ENCODE peak calls at places on chromosome 9, in five cellular contexts. One of them, this sample, is unnamed.

GRCh38 chr9:127308559-127309429 is 44.2 kb downstream of the GARNL3 start:
- DNase-seq in A549: no peak
- DNase-seq in SK-N-SH: peak; percentile 42
- DNase-seq in WTC11: no peak
- DNase-seq in K562: no peak
- DNase-seq in this sample: peak; percentile 54

GRCh38 chr9:69279084-69279729 is 45.8 kb upstream of the ENTREP1 start:
- DNase-seq in A549: no peak
- DNase-seq in SK-N-SH: no peak
- DNase-seq in WTC11: no peak
- DNase-seq in K562: no peak
- DNase-seq in this sample: no peak

GRCh38 chr9:136572003-136572595 is 26.3 kb upstream of the NOTCH1 start:
- DNase-seq in A549: peak; percentile 55
- DNase-seq in SK-N-SH: no peak
- DNase-seq in WTC11: peak; percentile 93
- DNase-seq in K562: no peak
- DNase-seq in this sample: no peak

GRCh38 chr9:103037508-103038477 is 42.7 kb downstream of the CYLC2 start:
- DNase-seq in A549: no peak
- DNase-seq in SK-N-SH: no peak
- DNase-seq in WTC11: no peak
- DNase-seq in K562: no peak
- DNase-seq in this sample: peak; percentile 3

GRCh38 chr9:104342552-104342951 is 161.5 kb upstream of the OR13F1 start:
- DNase-seq in A549: no peak
- DNase-seq in SK-N-SH: no peak
- DNase-seq in WTC11: no peak
- DNase-seq in K562: no peak
- DNase-seq in this sample: no peak

GRCh38 chr9:10055886-10056395 is 556.9 kb downstream of the PTPRD start:
- DNase-seq in A549: no peak
- DNase-seq in SK-N-SH: no peak
- DNase-seq in WTC11: no peak
- DNase-seq in K562: no peak
- DNase-seq in this sample: no peak

GRCh38 chr9:6433405-6433804 is 20.4 kb downstream of the UHRF2 start:
- DNase-seq in A549: no peak
- DNase-seq in SK-N-SH: no peak
- DNase-seq in WTC11: no peak
- DNase-seq in K562: no peak
- DNase-seq in this sample: no peak

GRCh38 chr9:131111186-131111853 is 14.1 kb upstream of the NUP214 start:
- DNase-seq in A549: no peak
- DNase-seq in SK-N-SH: no peak
- DNase-seq in WTC11: no peak
- DNase-seq in K562: peak; percentile 68
- DNase-seq in this sample: peak; percentile 43

GRCh38 chr9:38363589-38363925 is 28.9 kb upstream of the ALDH1B1 start:
- DNase-seq in A549: no peak
- DNase-seq in SK-N-SH: no peak
- DNase-seq in WTC11: no peak
- DNase-seq in K562: no peak
- DNase-seq in this sample: no peak

GRCh38 chr9:90966475-90967150 is 165.0 kb downstream of the SYK start:
- DNase-seq in A549: no peak
- DNase-seq in SK-N-SH: no peak
- DNase-seq in WTC11: no peak
- DNase-seq in K562: no peak
- DNase-seq in this sample: no peak

GRCh38 chr9:125399165-125399564 is 137.5 kb downstream of the GAPVD1 start:
- DNase-seq in A549: no peak
- DNase-seq in SK-N-SH: peak; percentile 65
- DNase-seq in WTC11: no peak
- DNase-seq in K562: peak; percentile 83
- DNase-seq in this sample: no peak

GRCh38 chr9:109017061-109017460 is 3.8 kb upstream of the CTNNAL1 start:
- DNase-seq in A549: no peak
- DNase-seq in SK-N-SH: no peak
- DNase-seq in WTC11: no peak
- DNase-seq in K562: no peak
- DNase-seq in this sample: no peak

GRCh38 chr9:133950916-133951231 is 41.2 kb downstream of the VAV2 start:
- DNase-seq in A549: no peak
- DNase-seq in SK-N-SH: no peak
- DNase-seq in WTC11: no peak
- DNase-seq in K562: no peak
- DNase-seq in this sample: no peak

GRCh38 chr9:96875460-96876142 is 21.3 kb upstream of the ZNF782 start:
- DNase-seq in A549: peak; percentile 89
- DNase-seq in SK-N-SH: peak; percentile 88
- DNase-seq in WTC11: peak; percentile 94
- DNase-seq in K562: no peak
- DNase-seq in this sample: peak; percentile 88

GRCh38 chr9:13033959-13034695 is 245.4 kb downstream of the MPDZ start:
- DNase-seq in A549: peak; percentile 71
- DNase-seq in SK-N-SH: peak; percentile 87
- DNase-seq in WTC11: peak; percentile 74
- DNase-seq in K562: peak; percentile 62
- DNase-seq in this sample: peak; percentile 77

GRCh38 chr9:128168731-128169308 is 8.8 kb downstream of the BBLN start:
- DNase-seq in A549: no peak
- DNase-seq in SK-N-SH: no peak
- DNase-seq in WTC11: no peak
- DNase-seq in K562: no peak
- DNase-seq in this sample: no peak

GRCh38 chr9:137967280-137967943 is 89.8 kb downstream of the CACNA1B start:
- DNase-seq in A549: no peak
- DNase-seq in SK-N-SH: peak; percentile 2
- DNase-seq in WTC11: no peak
- DNase-seq in K562: no peak
- DNase-seq in this sample: no peak

GRCh38 chr9:99895510-99895909 is 10.9 kb upstream of the STX17 start:
- DNase-seq in A549: no peak
- DNase-seq in SK-N-SH: no peak
- DNase-seq in WTC11: no peak
- DNase-seq in K562: no peak
- DNase-seq in this sample: no peak

GRCh38 chr9:99889120-99889519 is 17.3 kb upstream of the STX17 start:
- DNase-seq in A549: no peak
- DNase-seq in SK-N-SH: no peak
- DNase-seq in WTC11: no peak
- DNase-seq in K562: no peak
- DNase-seq in this sample: peak; percentile 6

GRCh38 chr9:99896119-99896518 is 10.3 kb upstream of the STX17 start:
- DNase-seq in A549: no peak
- DNase-seq in SK-N-SH: no peak
- DNase-seq in WTC11: no peak
- DNase-seq in K562: no peak
- DNase-seq in this sample: no peak

GRCh38 chr9:99894826-99895225 is 11.6 kb upstream of the STX17 start:
- DNase-seq in A549: no peak
- DNase-seq in SK-N-SH: no peak
- DNase-seq in WTC11: no peak
- DNase-seq in K562: no peak
- DNase-seq in this sample: no peak
- TF ChIP-seq CTCF in A549: no peak
- TF ChIP-seq CTCF in SK-N-SH: no peak
- TF ChIP-seq CTCF in WTC11: no peak
- TF ChIP-seq CTCF in K562: no peak
- TF ChIP-seq CTCF in this sample: no peak

GRCh38 chr9:92345582-92345981 is 19.8 kb downstream of the CENPP start:
- DNase-seq in A549: no peak
- DNase-seq in SK-N-SH: no peak
- DNase-seq in WTC11: no peak
- DNase-seq in K562: no peak
- DNase-seq in this sample: no peak

GRCh38 chr9:92342825-92343488 is 17.2 kb downstream of the CENPP start:
- DNase-seq in A549: no peak
- DNase-seq in SK-N-SH: no peak
- DNase-seq in WTC11: no peak
- DNase-seq in K562: no peak
- DNase-seq in this sample: no peak

DNA sequence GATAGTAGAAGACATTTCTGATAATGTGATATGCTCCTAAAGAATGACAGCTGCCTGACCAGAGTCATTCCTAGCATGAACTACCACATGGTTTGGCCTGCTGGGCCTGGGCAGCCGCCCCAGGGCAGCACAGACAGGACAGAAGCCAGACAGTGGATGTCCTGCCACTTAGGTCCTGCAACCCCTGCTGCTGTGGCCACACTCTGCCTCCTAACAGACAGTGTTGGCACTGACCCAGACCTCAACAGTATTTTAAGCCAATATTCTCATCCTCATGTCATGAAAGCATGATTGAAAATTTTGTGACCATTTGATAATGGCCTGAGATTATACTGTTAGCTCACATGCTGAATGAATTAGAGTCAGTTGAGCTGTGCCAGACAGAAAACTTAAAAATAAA is 15.8 kb downstream of the CENPP start:
- DNase-seq in A549: no peak
- DNase-seq in SK-N-SH: peak; percentile 76
- DNase-seq in WTC11: no peak
- DNase-seq in K562: no peak
- DNase-seq in this sample: no peak
- TF ChIP-seq MAX in A549: no peak
- TF ChIP-seq MAX in SK-N-SH: no peak
- TF ChIP-seq MAX in WTC11: no peak
- TF ChIP-seq MAX in K562: no peak
- TF ChIP-seq MAX in this sample: no peak

DNA sequence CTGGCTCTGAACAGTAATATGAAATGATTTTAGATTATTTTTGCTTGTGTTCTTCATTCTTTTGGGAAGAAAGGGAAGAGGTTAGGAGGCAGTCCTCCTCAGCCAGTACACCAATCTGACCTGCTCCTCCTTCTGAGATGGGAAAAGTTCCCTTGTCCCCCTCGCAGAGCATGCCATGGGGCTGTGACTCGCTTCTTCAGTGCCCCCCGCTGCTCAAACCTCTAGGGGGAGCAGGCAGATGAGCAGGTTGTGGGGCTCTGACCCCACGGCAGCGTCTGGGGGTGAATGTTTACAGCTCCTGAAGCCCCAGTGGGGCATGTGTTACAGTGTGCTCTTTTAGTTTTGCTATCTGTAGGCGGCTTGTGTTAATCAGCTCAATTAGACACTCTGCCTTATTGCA is 50.9 kb upstream of the KLF9 start:
- DNase-seq in A549: no peak
- DNase-seq in SK-N-SH: no peak
- DNase-seq in WTC11: peak; percentile 19
- DNase-seq in K562: no peak
- DNase-seq in this sample: no peak
- TF ChIP-seq CTCF in A549: no peak
- TF ChIP-seq CTCF in SK-N-SH: no peak
- TF ChIP-seq CTCF in WTC11: no peak
- TF ChIP-seq CTCF in K562: no peak
- TF ChIP-seq CTCF in this sample: no peak

GRCh38 chr9:122837266-122837850 is 9.0 kb upstream of the PDCL start:
- DNase-seq in A549: no peak
- DNase-seq in SK-N-SH: no peak
- DNase-seq in WTC11: no peak
- DNase-seq in K562: no peak
- DNase-seq in this sample: no peak

GRCh38 chr9:122832194-122832593 is 3.8 kb upstream of the PDCL start:
- DNase-seq in A549: no peak
- DNase-seq in SK-N-SH: no peak
- DNase-seq in WTC11: no peak
- DNase-seq in K562: no peak
- DNase-seq in this sample: no peak

GRCh38 chr9:122835313-122835731 is 6.9 kb upstream of the PDCL start:
- DNase-seq in A549: no peak
- DNase-seq in SK-N-SH: peak; percentile 51
- DNase-seq in WTC11: no peak
- DNase-seq in K562: peak; percentile 24
- DNase-seq in this sample: no peak
- TF ChIP-seq MAX in A549: no peak
- TF ChIP-seq MAX in SK-N-SH: no peak
- TF ChIP-seq MAX in WTC11: no peak
- TF ChIP-seq MAX in K562: no peak
- TF ChIP-seq MAX in this sample: no peak

DNA sequence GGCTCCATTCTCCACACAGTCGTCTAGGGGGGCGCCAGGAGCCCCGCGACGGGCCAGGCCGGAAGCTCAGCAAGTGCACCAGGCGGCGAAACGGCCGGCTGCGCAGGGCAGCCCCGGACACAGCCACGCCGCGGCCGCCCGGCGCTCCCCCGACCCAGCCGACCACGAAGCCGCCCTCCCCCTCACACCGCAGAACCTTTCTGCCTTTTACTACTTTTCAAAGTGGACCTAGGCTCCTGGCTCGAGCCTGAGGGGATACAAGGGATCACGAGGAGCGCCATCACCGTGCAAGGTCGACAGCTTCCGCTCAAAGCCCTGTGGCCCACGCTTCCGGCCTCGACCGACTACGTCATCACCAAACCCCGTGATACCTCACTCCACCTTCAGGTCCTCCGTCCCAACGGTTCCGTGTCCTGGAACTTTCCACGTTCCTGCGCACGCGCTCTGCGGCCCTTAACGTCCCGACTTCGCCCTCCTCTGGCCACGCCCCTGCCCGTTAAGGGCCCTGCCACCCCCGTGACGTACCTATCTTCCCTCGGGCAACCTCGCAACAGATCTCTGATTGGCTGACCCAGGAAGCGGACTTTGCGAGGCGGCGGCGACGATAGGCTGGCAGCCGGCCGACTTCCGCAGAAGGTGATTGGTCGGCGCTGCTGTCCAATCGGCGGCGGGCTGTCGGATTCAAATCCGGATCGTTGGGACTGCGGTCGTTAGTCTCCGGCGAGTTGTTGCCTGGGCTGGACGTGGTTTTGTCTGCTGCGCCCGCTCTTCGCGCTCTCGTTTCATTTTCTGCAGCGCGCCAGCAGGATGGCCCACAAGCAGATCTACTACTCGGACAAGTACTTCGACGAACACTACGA is at the start of gene CKS2:
- DNase-seq in A549: peak; percentile 94
- DNase-seq in SK-N-SH: peak; percentile 98
- DNase-seq in WTC11: peak; percentile 99
- DNase-seq in K562: peak; percentile 98
- DNase-seq in this sample: peak; percentile 100
- TF ChIP-seq CTCF in A549: no peak
- TF ChIP-seq CTCF in SK-N-SH: no peak
- TF ChIP-seq CTCF in WTC11: no peak
- TF ChIP-seq CTCF in K562: no peak
- TF ChIP-seq CTCF in this sample: no peak

GRCh38 chr9:3473402-3473801 is 52.4 kb downstream of the RFX3 start:
- DNase-seq in A549: no peak
- DNase-seq in SK-N-SH: no peak
- DNase-seq in WTC11: no peak
- DNase-seq in K562: no peak
- DNase-seq in this sample: peak; percentile 72
- TF ChIP-seq MAX in A549: no peak
- TF ChIP-seq MAX in SK-N-SH: no peak
- TF ChIP-seq MAX in WTC11: no peak
- TF ChIP-seq MAX in K562: no peak
- TF ChIP-seq MAX in this sample: peak; percentile 35

This sample was measured in NB4.